ENCODE peak calls at places on chromosomes 2 and 18, in six cellular contexts. One of them, this sample, is unnamed.

GRCh38 chr18:79779700-79780190 is 18.0 kb upstream of the KCNG2 start:
- DNase-seq in neural crest cell: no peak
- DNase-seq in A549: no peak
- DNase-seq in EL: no peak
- DNase-seq in PC-3: no peak
- DNase-seq in GM03348: no peak
- DNase-seq in this sample: no peak

GRCh38 chr2:208040199-208041171 is 15.2 kb upstream of the PLEKHM3 start:
- DNase-seq in neural crest cell: peak; percentile 60
- DNase-seq in PC-3: peak; percentile 77
- DNase-seq in EL: peak; percentile 75
- DNase-seq in A549: peak; percentile 53
- DNase-seq in GM03348: peak; percentile 66
- DNase-seq in this sample: peak; percentile 11

GRCh38 chr2:173991857-173992588 is 26.9 kb upstream of the SP3 start:
- DNase-seq in neural crest cell: no peak
- DNase-seq in PC-3: peak; percentile 78
- DNase-seq in EL: no peak
- DNase-seq in GM03348: peak; percentile 48
- DNase-seq in A549: no peak
- DNase-seq in this sample: no peak

GRCh38 chr2:105321875-105322646 is 7.5 kb downstream of the TGFBRAP1 start:
- DNase-seq in A549: no peak
- DNase-seq in PC-3: no peak
- DNase-seq in GM03348: no peak
- DNase-seq in EL: peak; percentile 54
- DNase-seq in neural crest cell: no peak
- DNase-seq in this sample: no peak

GRCh38 chr2:64402876-64403275 is 51.1 kb upstream of the LGALSL start:
- DNase-seq in EL: peak; percentile 7
- DNase-seq in A549: no peak
- DNase-seq in GM03348: no peak
- DNase-seq in PC-3: peak; percentile 57
- DNase-seq in neural crest cell: no peak
- DNase-seq in this sample: no peak

GRCh38 chr18:78853341-78853740 is 126.3 kb upstream of the SALL3 start:
- DNase-seq in neural crest cell: no peak
- DNase-seq in GM03348: no peak
- DNase-seq in EL: no peak
- DNase-seq in PC-3: no peak
- DNase-seq in A549: no peak
- DNase-seq in this sample: no peak

GRCh38 chr2:217922101-217923006 is 80.4 kb downstream of the TNS1 start:
- DNase-seq in A549: no peak
- DNase-seq in GM03348: peak; percentile 72
- DNase-seq in neural crest cell: no peak
- DNase-seq in PC-3: no peak
- DNase-seq in EL: no peak
- DNase-seq in this sample: no peak

GRCh38 chr2:25341031-25341727 is 546 bp downstream of the DNMT3A start:
- DNase-seq in neural crest cell: no peak
- DNase-seq in GM03348: peak; percentile 73
- DNase-seq in A549: no peak
- DNase-seq in PC-3: no peak
- DNase-seq in EL: no peak
- DNase-seq in this sample: no peak

GRCh38 chr2:216555274-216555673 is 56.6 kb downstream of the RPL37A start:
- DNase-seq in A549: no peak
- DNase-seq in neural crest cell: no peak
- DNase-seq in EL: peak; percentile 71
- DNase-seq in GM03348: peak; percentile 59
- DNase-seq in PC-3: peak; percentile 63
- DNase-seq in this sample: peak; percentile 44

GRCh38 chr2:120142528-120143261 is 80.5 kb downstream of the TMEM185B start:
- DNase-seq in A549: no peak
- DNase-seq in neural crest cell: no peak
- DNase-seq in GM03348: no peak
- DNase-seq in EL: no peak
- DNase-seq in PC-3: no peak
- DNase-seq in this sample: no peak

GRCh38 chr2:140454717-140455116 is 1674.5 kb upstream of the NXPH2 start:
- DNase-seq in GM03348: peak; percentile 56
- DNase-seq in EL: no peak
- DNase-seq in neural crest cell: no peak
- DNase-seq in A549: peak; percentile 5
- DNase-seq in PC-3: peak; percentile 78
- DNase-seq in this sample: no peak

GRCh38 chr2:60091884-60092283 is 461.6 kb downstream of the BCL11A start:
- DNase-seq in neural crest cell: no peak
- DNase-seq in PC-3: no peak
- DNase-seq in GM03348: no peak
- DNase-seq in EL: no peak
- DNase-seq in A549: no peak
- DNase-seq in this sample: no peak

GRCh38 chr18:24317370-24317769 is 80.3 kb downstream of the OSBPL1A start:
- DNase-seq in A549: no peak
- DNase-seq in GM03348: no peak
- DNase-seq in neural crest cell: no peak
- DNase-seq in PC-3: peak; percentile 10
- DNase-seq in EL: no peak
- DNase-seq in this sample: no peak